ENCODE peak calls at places on chromosomes 16 and 17, in six cellular contexts. One of them, this sample, is unnamed.

GRCh38 chr17:62566996-62567578 is 60.4 kb upstream of the MRC2 start:
- DNase-seq in NB4: no peak
- DNase-seq in endothelial cell: no peak
- DNase-seq in HFF-Myc: no peak
- DNase-seq in brain microvascular endothelial cell: no peak
- DNase-seq in AG09309: no peak
- DNase-seq in this sample: no peak

GRCh38 chr17:42531455-42532354 is 4.3 kb upstream of the NAGLU start:
- DNase-seq in NB4: peak; percentile 80
- DNase-seq in endothelial cell: peak; percentile 52
- DNase-seq in HFF-Myc: no peak
- DNase-seq in brain microvascular endothelial cell: no peak
- DNase-seq in AG09309: no peak
- DNase-seq in this sample: no peak

GRCh38 chr17:151886-152859 is 14.8 kb downstream of the SCGB1C2 start:
- DNase-seq in NB4: no peak
- DNase-seq in endothelial cell: no peak
- DNase-seq in HFF-Myc: no peak
- DNase-seq in brain microvascular endothelial cell: peak; percentile 50
- DNase-seq in AG09309: no peak
- DNase-seq in this sample: peak; percentile 36

GRCh38 chr17:40550608-40551007 is 14.7 kb downstream of the CCR7 start:
- DNase-seq in NB4: peak; percentile 56
- DNase-seq in endothelial cell: no peak
- DNase-seq in HFF-Myc: no peak
- DNase-seq in brain microvascular endothelial cell: peak; percentile 84
- DNase-seq in AG09309: no peak
- DNase-seq in this sample: peak; percentile 34

GRCh38 chr17:81406117-81406953 is 11.1 kb downstream of the BAHCC1 start:
- DNase-seq in NB4: no peak
- DNase-seq in endothelial cell: no peak
- DNase-seq in HFF-Myc: no peak
- DNase-seq in brain microvascular endothelial cell: no peak
- DNase-seq in AG09309: no peak
- DNase-seq in this sample: no peak

GRCh38 chr17:71055128-71055527 is 885.8 kb downstream of the KCNJ2 start:
- DNase-seq in NB4: no peak
- DNase-seq in endothelial cell: no peak
- DNase-seq in HFF-Myc: no peak
- DNase-seq in brain microvascular endothelial cell: peak; percentile 27
- DNase-seq in AG09309: no peak
- DNase-seq in this sample: no peak

GRCh38 chr17:19288453-19288852 is 51.3 kb downstream of the EPN2 start:
- DNase-seq in NB4: no peak
- DNase-seq in endothelial cell: no peak
- DNase-seq in HFF-Myc: no peak
- DNase-seq in brain microvascular endothelial cell: no peak
- DNase-seq in AG09309: no peak
- DNase-seq in this sample: no peak

GRCh38 chr17:16879686-16880085 is 92.2 kb downstream of the TNFRSF13B start:
- DNase-seq in NB4: no peak
- DNase-seq in endothelial cell: no peak
- DNase-seq in HFF-Myc: no peak
- DNase-seq in brain microvascular endothelial cell: no peak
- DNase-seq in AG09309: no peak
- DNase-seq in this sample: no peak

GRCh38 chr17:78748730-78749317 is 33.2 kb downstream of the CYTH1 start:
- DNase-seq in NB4: peak; percentile 92
- DNase-seq in endothelial cell: no peak
- DNase-seq in HFF-Myc: peak; percentile 51
- DNase-seq in brain microvascular endothelial cell: no peak
- DNase-seq in AG09309: no peak
- DNase-seq in this sample: no peak

GRCh38 chr16:56779956-56780355 is 50.0 kb downstream of the NUP93 start:
- DNase-seq in NB4: no peak
- DNase-seq in endothelial cell: no peak
- DNase-seq in HFF-Myc: no peak
- DNase-seq in brain microvascular endothelial cell: no peak
- DNase-seq in AG09309: no peak
- DNase-seq in this sample: no peak

GRCh38 chr17:17403899-17404576 is 72.8 kb upstream of the MED9 start:
- DNase-seq in NB4: peak; percentile 84
- DNase-seq in endothelial cell: no peak
- DNase-seq in HFF-Myc: no peak
- DNase-seq in brain microvascular endothelial cell: no peak
- DNase-seq in AG09309: no peak
- DNase-seq in this sample: no peak

GRCh38 chr16:87636050-87636684 is 33.9 kb downstream of the JPH3 start:
- DNase-seq in NB4: peak; percentile 98
- DNase-seq in endothelial cell: peak; percentile 86
- DNase-seq in HFF-Myc: peak; percentile 39
- DNase-seq in brain microvascular endothelial cell: peak; percentile 60
- DNase-seq in AG09309: peak; percentile 28
- DNase-seq in this sample: no peak

GRCh38 chr16:1575578-1575977 is 36.3 kb downstream of the IFT140 start:
- DNase-seq in NB4: peak; percentile 4
- DNase-seq in endothelial cell: no peak
- DNase-seq in HFF-Myc: no peak
- DNase-seq in brain microvascular endothelial cell: no peak
- DNase-seq in AG09309: no peak
- DNase-seq in this sample: no peak

GRCh38 chr16:3171181-3171854 is 16.7 kb upstream of the OR1F1 start:
- DNase-seq in NB4: peak; percentile 57
- DNase-seq in endothelial cell: no peak
- DNase-seq in HFF-Myc: no peak
- DNase-seq in brain microvascular endothelial cell: no peak
- DNase-seq in AG09309: no peak
- DNase-seq in this sample: no peak

GRCh38 chr17:51590071-51590470 is 329.7 kb downstream of the UTP18 start:
- DNase-seq in NB4: no peak
- DNase-seq in endothelial cell: no peak
- DNase-seq in HFF-Myc: no peak
- DNase-seq in brain microvascular endothelial cell: no peak
- DNase-seq in AG09309: no peak
- DNase-seq in this sample: no peak

GRCh38 chr17:51588063-51588462 is 327.7 kb downstream of the UTP18 start:
- DNase-seq in NB4: no peak
- DNase-seq in endothelial cell: no peak
- DNase-seq in HFF-Myc: no peak
- DNase-seq in brain microvascular endothelial cell: no peak
- DNase-seq in AG09309: no peak
- DNase-seq in this sample: no peak

GRCh38 chr17:51580869-51581268 is 320.5 kb downstream of the UTP18 start:
- DNase-seq in NB4: peak; percentile 5
- DNase-seq in endothelial cell: no peak
- DNase-seq in HFF-Myc: no peak
- DNase-seq in brain microvascular endothelial cell: no peak
- DNase-seq in AG09309: no peak
- DNase-seq in this sample: no peak

GRCh38 chr17:51585514-51586104 is 325.3 kb downstream of the UTP18 start:
- DNase-seq in NB4: no peak
- DNase-seq in endothelial cell: peak; percentile 42
- DNase-seq in HFF-Myc: no peak
- DNase-seq in brain microvascular endothelial cell: no peak
- DNase-seq in AG09309: no peak
- DNase-seq in this sample: no peak
- TF ChIP-seq CTCF in NB4: no peak
- TF ChIP-seq CTCF in endothelial cell: peak; percentile 25
- TF ChIP-seq CTCF in HFF-Myc: no peak
- TF ChIP-seq CTCF in brain microvascular endothelial cell: no peak
- TF ChIP-seq CTCF in AG09309: no peak
- TF ChIP-seq CTCF in this sample: peak; percentile 70

GRCh38 chr16:12719972-12720371 is 83.7 kb downstream of the CPPED1 start:
- DNase-seq in NB4: no peak
- DNase-seq in endothelial cell: no peak
- DNase-seq in HFF-Myc: no peak
- DNase-seq in brain microvascular endothelial cell: no peak
- DNase-seq in AG09309: no peak
- DNase-seq in this sample: no peak

GRCh38 chr16:12728471-12728870 is 75.2 kb downstream of the CPPED1 start:
- DNase-seq in NB4: no peak
- DNase-seq in endothelial cell: no peak
- DNase-seq in HFF-Myc: no peak
- DNase-seq in brain microvascular endothelial cell: no peak
- DNase-seq in AG09309: no peak
- DNase-seq in this sample: no peak

GRCh38 chr16:12721841-12722467 is 81.7 kb downstream of the CPPED1 start:
- DNase-seq in NB4: no peak
- DNase-seq in endothelial cell: no peak
- DNase-seq in HFF-Myc: no peak
- DNase-seq in brain microvascular endothelial cell: no peak
- DNase-seq in AG09309: no peak
- DNase-seq in this sample: no peak

GRCh38 chr16:12724216-12724615 is 79.5 kb downstream of the CPPED1 start:
- DNase-seq in NB4: no peak
- DNase-seq in endothelial cell: no peak
- DNase-seq in HFF-Myc: no peak
- DNase-seq in brain microvascular endothelial cell: no peak
- DNase-seq in AG09309: no peak
- DNase-seq in this sample: no peak

DNA sequence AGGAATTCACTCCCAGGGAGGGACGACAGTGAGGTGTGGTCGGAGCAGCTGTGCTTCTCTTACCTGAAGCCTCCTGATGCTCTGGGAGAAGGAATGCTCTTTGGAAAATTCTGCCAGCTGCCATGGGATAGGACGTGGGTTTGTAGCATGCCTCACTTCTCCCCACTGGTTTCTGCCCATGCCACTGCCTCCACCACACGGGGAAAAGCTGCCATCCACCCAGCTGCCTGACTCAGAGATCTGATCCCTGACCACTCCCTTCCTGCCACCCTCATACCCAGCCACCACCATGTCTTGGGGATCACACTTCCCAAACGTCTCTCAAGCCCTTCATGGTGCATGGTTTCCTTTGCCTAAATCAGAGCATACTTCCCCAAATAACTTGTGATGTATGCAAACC is 80.0 kb downstream of the CPPED1 start:
- DNase-seq in NB4: no peak
- DNase-seq in endothelial cell: no peak
- DNase-seq in HFF-Myc: no peak
- DNase-seq in brain microvascular endothelial cell: no peak
- DNase-seq in AG09309: no peak
- DNase-seq in this sample: no peak
- TF ChIP-seq CTCF in NB4: no peak
- TF ChIP-seq CTCF in endothelial cell: no peak
- TF ChIP-seq CTCF in HFF-Myc: no peak
- TF ChIP-seq CTCF in brain microvascular endothelial cell: no peak
- TF ChIP-seq CTCF in AG09309: no peak
- TF ChIP-seq CTCF in this sample: no peak

DNA sequence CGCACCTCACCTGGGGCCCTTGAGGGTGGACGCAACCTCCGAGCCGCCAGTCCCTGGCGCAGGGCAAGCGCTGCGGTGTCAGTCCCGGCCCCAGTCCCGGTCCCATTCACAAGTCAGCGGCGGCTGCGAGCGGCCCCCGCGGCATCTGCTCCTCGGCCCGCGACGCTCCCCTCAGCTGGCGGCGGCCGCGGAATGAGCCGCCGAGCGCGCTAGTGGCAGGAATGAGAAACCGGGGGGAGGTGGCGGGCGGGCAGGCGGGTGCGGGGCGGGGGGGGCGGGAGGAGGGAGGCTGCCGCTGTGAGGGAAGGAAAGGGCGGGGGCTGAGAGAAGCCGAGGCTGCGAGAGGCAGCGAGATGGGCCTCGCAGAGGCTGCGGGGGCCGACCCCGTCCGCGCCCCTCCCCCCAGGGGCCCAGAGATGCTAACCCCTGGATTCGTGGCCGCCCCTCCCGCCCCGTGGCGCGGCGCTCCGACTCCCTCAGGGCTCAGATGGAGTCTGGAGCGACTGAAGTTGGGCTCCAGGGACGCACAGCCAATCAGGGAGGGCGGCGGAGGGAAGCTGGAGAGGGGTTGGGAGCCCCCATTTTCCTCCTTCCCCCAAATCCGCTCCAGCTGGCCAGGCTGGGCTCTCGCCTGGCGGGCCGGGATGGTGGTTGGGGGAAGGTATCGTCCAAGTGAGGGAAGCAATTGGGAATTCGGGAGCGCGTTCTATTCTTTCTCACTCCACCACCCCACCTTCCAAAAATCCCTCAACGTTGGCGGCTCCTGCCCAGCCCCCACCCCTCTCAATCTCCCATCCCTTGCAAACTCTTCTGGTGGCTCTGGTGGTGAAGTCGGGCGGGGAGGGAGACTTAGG is at the start of gene CDH11:
- DNase-seq in NB4: no peak
- DNase-seq in endothelial cell: peak; percentile 62
- DNase-seq in HFF-Myc: no peak
- DNase-seq in brain microvascular endothelial cell: peak; percentile 84
- DNase-seq in AG09309: peak; percentile 70
- DNase-seq in this sample: peak; percentile 86
- TF ChIP-seq CTCF in NB4: no peak
- TF ChIP-seq CTCF in endothelial cell: no peak
- TF ChIP-seq CTCF in HFF-Myc: peak; percentile 13
- TF ChIP-seq CTCF in brain microvascular endothelial cell: peak; percentile 50
- TF ChIP-seq CTCF in AG09309: peak; percentile 53
- TF ChIP-seq CTCF in this sample: peak; percentile 62

GRCh38 chr17:60745544-60745943 is 67.9 kb downstream of the BCAS3 start:
- DNase-seq in NB4: no peak
- DNase-seq in endothelial cell: no peak
- DNase-seq in HFF-Myc: no peak
- DNase-seq in brain microvascular endothelial cell: no peak
- DNase-seq in AG09309: no peak
- DNase-seq in this sample: no peak
- TF ChIP-seq CTCF in NB4: no peak
- TF ChIP-seq CTCF in endothelial cell: no peak
- TF ChIP-seq CTCF in HFF-Myc: no peak
- TF ChIP-seq CTCF in brain microvascular endothelial cell: no peak
- TF ChIP-seq CTCF in AG09309: no peak
- TF ChIP-seq CTCF in this sample: peak; percentile 30

DNA sequence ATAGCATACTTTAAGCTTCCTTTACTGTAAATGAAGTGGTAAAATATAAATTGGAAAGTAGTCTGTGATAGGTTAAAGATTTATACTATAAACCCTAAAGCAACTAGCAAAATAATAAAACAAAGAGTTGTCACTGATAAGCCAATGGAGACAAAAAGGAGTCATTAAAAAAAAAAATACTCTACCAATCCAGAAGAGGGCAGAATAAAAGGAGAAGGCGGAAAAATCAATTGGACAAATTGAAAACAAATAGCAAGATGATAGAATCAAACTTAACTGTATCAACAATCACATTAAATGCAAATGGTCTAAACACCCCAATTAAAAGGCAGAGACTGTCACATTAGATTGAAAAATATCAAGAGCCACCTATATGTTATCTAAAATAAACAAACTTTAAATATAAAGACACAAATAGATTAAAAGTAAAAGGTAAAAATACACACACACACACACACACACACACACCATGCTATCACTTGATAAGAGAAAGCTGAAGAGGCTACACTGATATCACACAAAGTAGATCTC is 71.8 kb downstream of the CACNG1 start:
- DNase-seq in NB4: no peak
- DNase-seq in endothelial cell: no peak
- DNase-seq in HFF-Myc: no peak
- DNase-seq in brain microvascular endothelial cell: no peak
- DNase-seq in AG09309: no peak
- DNase-seq in this sample: no peak
- TF ChIP-seq CTCF in NB4: no peak
- TF ChIP-seq CTCF in endothelial cell: peak; percentile 43
- TF ChIP-seq CTCF in HFF-Myc: no peak
- TF ChIP-seq CTCF in brain microvascular endothelial cell: no peak
- TF ChIP-seq CTCF in AG09309: no peak
- TF ChIP-seq CTCF in this sample: peak; percentile 38